ENCODE peak calls at places on chromosomes 6 and 20, in four cellular contexts. One of them, this sample, is unnamed. For H3K9me3, the result is how much of the 10 kb centered on the place peaks cover.

GRCh38 chr6:77462359-77463307 is 658 bp downstream of the HTR1B start:
- DNase-seq in CD4-positive, alpha-beta memory T cell: no peak
- DNase-seq in CD4-positive, alpha-beta T cell: no peak
- DNase-seq in endothelial cell of umbilical vein: peak
- DNase-seq in this sample: no peak

GRCh38 chr6:4017847-4018193 is 61.1 kb downstream of the FAM217A start:
- DNase-seq in CD4-positive, alpha-beta memory T cell: no peak
- DNase-seq in CD4-positive, alpha-beta T cell: no peak
- DNase-seq in endothelial cell of umbilical vein: peak
- DNase-seq in this sample: no peak

GRCh38 chr6:134517145-134517658 is 199.3 kb upstream of the SGK1 start:
- DNase-seq in CD4-positive, alpha-beta memory T cell: no peak
- DNase-seq in CD4-positive, alpha-beta T cell: no peak
- DNase-seq in endothelial cell of umbilical vein: peak
- DNase-seq in this sample: no peak

GRCh38 chr20:4898282-4898681 is 103.0 kb downstream of the SLC23A2 start:
- DNase-seq in CD4-positive, alpha-beta memory T cell: no peak
- DNase-seq in CD4-positive, alpha-beta T cell: no peak
- DNase-seq in endothelial cell of umbilical vein: peak
- DNase-seq in this sample: no peak

GRCh38 chr20:53702617-53703016 is 109.0 kb upstream of the ZNF217 start:
- DNase-seq in CD4-positive, alpha-beta memory T cell: no peak
- DNase-seq in CD4-positive, alpha-beta T cell: no peak
- DNase-seq in endothelial cell of umbilical vein: no peak
- DNase-seq in this sample: no peak

GRCh38 chr20:3788685-3789155 is 2.2 kb upstream of the CENPB start:
- DNase-seq in CD4-positive, alpha-beta memory T cell: no peak
- DNase-seq in CD4-positive, alpha-beta T cell: no peak
- DNase-seq in endothelial cell of umbilical vein: no peak
- DNase-seq in this sample: no peak

GRCh38 chr20:51354191-51354768 is 188.2 kb downstream of the NFATC2 start:
- DNase-seq in CD4-positive, alpha-beta memory T cell: no peak
- DNase-seq in CD4-positive, alpha-beta T cell: no peak
- DNase-seq in endothelial cell of umbilical vein: peak
- DNase-seq in this sample: no peak

GRCh38 chr6:83536034-83536646 is 23.8 kb downstream of the PRSS35 start:
- DNase-seq in CD4-positive, alpha-beta memory T cell: no peak
- DNase-seq in CD4-positive, alpha-beta T cell: peak
- DNase-seq in endothelial cell of umbilical vein: peak
- DNase-seq in this sample: no peak

GRCh38 chr20:50496773-50497375 is 13.3 kb upstream of the PTPN1 start:
- DNase-seq in CD4-positive, alpha-beta memory T cell: no peak
- DNase-seq in CD4-positive, alpha-beta T cell: no peak
- DNase-seq in endothelial cell of umbilical vein: no peak
- DNase-seq in this sample: no peak

GRCh38 chr6:45677381-45677992 is 299.8 kb upstream of the SUPT3H start:
- DNase-seq in CD4-positive, alpha-beta memory T cell: peak
- DNase-seq in CD4-positive, alpha-beta T cell: peak
- DNase-seq in endothelial cell of umbilical vein: peak
- DNase-seq in this sample: peak

GRCh38 chr20:34904202-34904621 is 27.8 kb downstream of the ACSS2 start:
- DNase-seq in CD4-positive, alpha-beta memory T cell: no peak
- DNase-seq in CD4-positive, alpha-beta T cell: no peak
- DNase-seq in endothelial cell of umbilical vein: peak
- DNase-seq in this sample: no peak

GRCh38 chr6:20021795-20022194 is 184.6 kb downstream of the ID4 start:
- DNase-seq in CD4-positive, alpha-beta memory T cell: no peak
- DNase-seq in CD4-positive, alpha-beta T cell: no peak
- DNase-seq in endothelial cell of umbilical vein: no peak
- DNase-seq in this sample: no peak

GRCh38 chr6:44243345-44243744 is 3.6 kb upstream of the HSP90AB1 start:
- DNase-seq in CD4-positive, alpha-beta memory T cell: no peak
- DNase-seq in CD4-positive, alpha-beta T cell: no peak
- DNase-seq in endothelial cell of umbilical vein: no peak
- DNase-seq in this sample: no peak

GRCh38 chr6:3643921-3644320 is 107.6 kb downstream of the PXDC1 start:
- DNase-seq in CD4-positive, alpha-beta memory T cell: no peak
- DNase-seq in CD4-positive, alpha-beta T cell: no peak
- DNase-seq in endothelial cell of umbilical vein: no peak
- DNase-seq in this sample: no peak

GRCh38 chr6:12009904-12010634 is 2.0 kb upstream of the HIVEP1 start:
- DNase-seq in CD4-positive, alpha-beta memory T cell: no peak
- DNase-seq in CD4-positive, alpha-beta T cell: no peak
- DNase-seq in endothelial cell of umbilical vein: peak
- DNase-seq in this sample: no peak

GRCh38 chr6:1929931-1930330 is 315.5 kb downstream of the GMDS start:
- DNase-seq in CD4-positive, alpha-beta memory T cell: no peak
- DNase-seq in CD4-positive, alpha-beta T cell: no peak
- DNase-seq in endothelial cell of umbilical vein: no peak
- DNase-seq in this sample: no peak

GRCh38 chr6:114258376-114258775 is 84.4 kb downstream of the HS3ST5 start:
- DNase-seq in CD4-positive, alpha-beta memory T cell: no peak
- DNase-seq in CD4-positive, alpha-beta T cell: no peak
- DNase-seq in endothelial cell of umbilical vein: no peak
- DNase-seq in this sample: no peak

GRCh38 chr20:12110711-12111110 is 193.0 kb downstream of the BTBD3 start:
- DNase-seq in CD4-positive, alpha-beta memory T cell: no peak
- DNase-seq in CD4-positive, alpha-beta T cell: no peak
- DNase-seq in endothelial cell of umbilical vein: no peak
- DNase-seq in this sample: no peak

DNA sequence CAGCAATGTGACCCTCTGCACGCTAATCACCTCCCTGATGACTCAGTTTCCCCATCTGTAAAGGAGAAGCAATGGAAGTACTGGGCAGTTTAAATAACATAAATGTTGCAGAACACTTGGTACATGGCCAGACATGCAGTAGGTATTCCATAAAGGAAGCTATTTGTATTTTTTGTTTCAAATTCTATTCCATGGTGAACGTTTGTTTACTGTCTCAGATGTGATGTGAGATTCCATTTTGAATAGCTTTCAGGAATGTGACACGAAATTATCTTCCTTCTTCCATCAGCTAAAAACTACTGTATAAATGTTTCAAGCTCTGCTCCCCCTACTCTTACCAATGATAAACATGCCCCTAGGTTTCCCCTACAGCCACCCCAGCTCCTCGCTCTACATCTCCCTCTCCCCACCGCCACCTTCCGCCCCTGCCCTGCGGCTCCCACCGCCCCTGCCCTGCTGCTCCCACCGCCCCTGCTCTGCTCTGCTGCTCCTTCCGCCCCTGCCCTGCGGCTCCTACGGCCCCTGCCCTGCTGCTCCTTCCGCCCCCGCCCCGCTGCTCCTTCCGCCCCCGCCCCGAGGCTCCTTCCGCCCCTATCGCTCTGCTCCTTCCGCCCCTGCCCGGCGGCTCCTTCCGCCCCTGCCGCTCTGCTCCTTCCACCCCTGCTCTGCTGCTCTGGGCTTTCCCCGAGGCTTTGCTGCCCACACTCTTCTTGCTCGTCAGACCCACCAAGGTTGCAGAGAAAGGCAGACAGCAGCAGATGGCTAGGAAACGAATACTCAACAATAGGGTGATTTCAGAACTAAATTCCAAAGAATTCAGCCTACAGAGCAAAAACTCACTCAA is 78.9 kb downstream of the THBS2 start:
- DNase-seq in CD4-positive, alpha-beta memory T cell: no peak
- DNase-seq in CD4-positive, alpha-beta T cell: no peak
- DNase-seq in endothelial cell of umbilical vein: no peak
- DNase-seq in this sample: no peak
- H3K9me3 ChIP-seq in CD4-positive, alpha-beta memory T cell: under half
- H3K9me3 ChIP-seq in CD4-positive, alpha-beta T cell: under half
- H3K9me3 ChIP-seq in endothelial cell of umbilical vein: under half
- H3K9me3 ChIP-seq in this sample: under half

GRCh38 chr20:63350196-63350595 is 11.0 kb downstream of the CHRNA4 start:
- DNase-seq in CD4-positive, alpha-beta memory T cell: no peak
- DNase-seq in CD4-positive, alpha-beta T cell: no peak
- DNase-seq in endothelial cell of umbilical vein: no peak
- DNase-seq in this sample: no peak
- H3K9me3 ChIP-seq in CD4-positive, alpha-beta memory T cell: under half
- H3K9me3 ChIP-seq in CD4-positive, alpha-beta T cell: under half
- H3K9me3 ChIP-seq in endothelial cell of umbilical vein: under half
- H3K9me3 ChIP-seq in this sample: under half

DNA sequence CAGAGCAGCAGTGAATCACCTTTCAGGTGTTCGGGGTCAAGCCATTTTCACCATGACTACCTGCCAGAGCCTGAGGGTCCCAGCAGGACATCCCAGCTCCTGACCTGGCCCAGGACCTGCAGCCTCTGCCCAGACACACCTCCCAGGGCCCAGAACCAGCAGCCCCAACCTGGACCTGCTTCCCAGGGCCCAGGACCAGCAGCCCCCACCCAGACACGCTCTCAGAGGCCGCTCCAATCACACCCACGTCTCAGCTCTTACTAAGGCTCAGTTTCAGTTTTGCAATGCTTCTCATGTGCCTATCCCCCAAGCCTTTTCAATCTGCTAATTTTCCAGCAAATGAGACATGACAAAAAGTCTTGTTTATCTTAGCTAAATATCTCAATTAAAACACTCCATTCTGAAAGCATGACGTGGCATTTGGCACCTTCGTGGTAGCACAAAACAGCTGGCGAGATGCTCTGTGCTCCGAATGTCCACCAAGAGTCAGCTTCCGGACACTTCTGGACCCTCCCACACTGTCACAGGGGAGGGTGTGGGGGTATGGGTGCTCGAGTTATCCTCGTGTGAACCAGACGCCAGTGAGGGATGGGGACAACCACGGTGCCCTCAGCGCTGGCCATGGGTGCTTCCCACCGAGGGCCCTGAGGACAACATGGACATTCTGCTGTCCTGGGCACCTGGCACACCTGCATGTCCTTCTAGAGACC is 253.2 kb downstream of the DLL1 start:
- DNase-seq in CD4-positive, alpha-beta memory T cell: no peak
- DNase-seq in CD4-positive, alpha-beta T cell: no peak
- DNase-seq in endothelial cell of umbilical vein: no peak
- DNase-seq in this sample: no peak
- H3K9me3 ChIP-seq in CD4-positive, alpha-beta memory T cell: under half
- H3K9me3 ChIP-seq in CD4-positive, alpha-beta T cell: under half
- H3K9me3 ChIP-seq in endothelial cell of umbilical vein: under half
- H3K9me3 ChIP-seq in this sample: under half

DNA sequence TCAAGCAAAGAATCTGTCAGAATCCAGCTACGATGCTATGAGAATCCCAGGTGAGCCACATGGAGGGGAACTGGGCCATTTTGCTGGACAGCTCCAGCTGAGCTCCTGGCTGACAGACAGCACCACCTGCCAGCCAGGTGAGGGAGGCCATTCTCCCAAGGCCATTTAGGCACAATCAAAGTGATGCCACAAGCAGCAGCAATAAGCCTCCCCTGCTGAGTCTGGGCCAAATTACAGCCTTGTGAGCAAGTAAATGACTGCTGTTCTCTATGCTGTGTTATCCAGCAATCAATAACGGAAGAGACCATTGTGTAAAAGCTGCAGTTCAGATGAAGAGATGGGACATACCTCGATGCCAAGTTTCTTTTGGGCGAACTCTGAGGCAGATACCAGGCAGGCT is 14.1 kb upstream of the SCGN start:
- DNase-seq in CD4-positive, alpha-beta memory T cell: no peak
- DNase-seq in CD4-positive, alpha-beta T cell: no peak
- DNase-seq in endothelial cell of umbilical vein: no peak
- DNase-seq in this sample: no peak
- H3K9me3 ChIP-seq in CD4-positive, alpha-beta memory T cell: under half
- H3K9me3 ChIP-seq in CD4-positive, alpha-beta T cell: under half
- H3K9me3 ChIP-seq in endothelial cell of umbilical vein: under half
- H3K9me3 ChIP-seq in this sample: under half

This sample was measured in CD8-positive, alpha-beta memory T cell.